ENCODE peak calls at places on chromosomes 7 and 10, in five cellular contexts. One of them, this sample, is unnamed. For H3K79me2, the result is how much of the 10 kb centered on the place peaks cover.

GRCh38 chr10:131193923-131194322 is 117.6 kb downstream of the TCERG1L start:
- DNase-seq in HCT116: no peak
- DNase-seq in astrocyte: no peak
- DNase-seq in H9: peak
- DNase-seq in fibroblast of lung: no peak
- DNase-seq in this sample: no peak

GRCh38 chr10:35339946-35340345 is 3.6 kb downstream of the CCNY start:
- DNase-seq in HCT116: no peak
- DNase-seq in astrocyte: peak
- DNase-seq in H9: no peak
- DNase-seq in fibroblast of lung: peak
- DNase-seq in this sample: no peak

GRCh38 chr10:119494224-119495060 is 48.1 kb downstream of the RGS10 start:
- DNase-seq in HCT116: no peak
- DNase-seq in astrocyte: peak
- DNase-seq in H9: no peak
- DNase-seq in fibroblast of lung: peak
- DNase-seq in this sample: no peak

GRCh38 chr7:150685219-150686029 is at the start of gene GIMAP2:
- DNase-seq in HCT116: no peak
- DNase-seq in astrocyte: no peak
- DNase-seq in H9: no peak
- DNase-seq in fibroblast of lung: peak
- DNase-seq in this sample: no peak

GRCh38 chr7:24619978-24620377 is 46.7 kb downstream of the PALS2 start:
- DNase-seq in HCT116: no peak
- DNase-seq in astrocyte: no peak
- DNase-seq in H9: no peak
- DNase-seq in fibroblast of lung: no peak
- DNase-seq in this sample: peak

GRCh38 chr7:23065974-23066373 is 39.6 kb upstream of the KLHL7 start:
- DNase-seq in HCT116: no peak
- DNase-seq in astrocyte: peak
- DNase-seq in H9: no peak
- DNase-seq in fibroblast of lung: no peak
- DNase-seq in this sample: no peak

GRCh38 chr10:132689721-132690360 is 96.1 kb downstream of the NKX6-2 start:
- DNase-seq in HCT116: no peak
- DNase-seq in astrocyte: no peak
- DNase-seq in H9: peak
- DNase-seq in fibroblast of lung: no peak
- DNase-seq in this sample: no peak

GRCh38 chr7:7274782-7275181 is 92.4 kb downstream of the C1GALT1 start:
- DNase-seq in HCT116: no peak
- DNase-seq in astrocyte: no peak
- DNase-seq in H9: no peak
- DNase-seq in fibroblast of lung: peak
- DNase-seq in this sample: peak

GRCh38 chr7:102079140-102080002 is 207.3 kb upstream of the SH2B2 start:
- DNase-seq in HCT116: no peak
- DNase-seq in astrocyte: no peak
- DNase-seq in H9: no peak
- DNase-seq in fibroblast of lung: no peak
- DNase-seq in this sample: no peak

GRCh38 chr10:99621454-99622246 is 1.4 kb upstream of the SLC25A28 start:
- DNase-seq in HCT116: no peak
- DNase-seq in astrocyte: no peak
- DNase-seq in H9: no peak
- DNase-seq in fibroblast of lung: no peak
- DNase-seq in this sample: no peak

GRCh38 chr10:69055241-69055640 is 32.7 kb upstream of the SRGN start:
- DNase-seq in HCT116: no peak
- DNase-seq in astrocyte: no peak
- DNase-seq in H9: no peak
- DNase-seq in fibroblast of lung: no peak
- DNase-seq in this sample: no peak

GRCh38 chr7:69467826-69468225 is 130.4 kb upstream of the AUTS2 start:
- DNase-seq in HCT116: no peak
- DNase-seq in astrocyte: peak
- DNase-seq in H9: no peak
- DNase-seq in fibroblast of lung: no peak
- DNase-seq in this sample: no peak

GRCh38 chr10:12690525-12691139 is 310.9 kb downstream of the CCDC3 start:
- DNase-seq in HCT116: no peak
- DNase-seq in astrocyte: no peak
- DNase-seq in H9: no peak
- DNase-seq in fibroblast of lung: peak
- DNase-seq in this sample: peak

GRCh38 chr7:77327067-77327931 is 88.8 kb downstream of the GSAP start:
- DNase-seq in HCT116: no peak
- DNase-seq in astrocyte: peak
- DNase-seq in H9: no peak
- DNase-seq in fibroblast of lung: peak
- DNase-seq in this sample: peak

GRCh38 chr10:48658889-48659269 is 25.8 kb upstream of the WDFY4 start:
- DNase-seq in HCT116: no peak
- DNase-seq in astrocyte: no peak
- DNase-seq in H9: no peak
- DNase-seq in fibroblast of lung: no peak
- DNase-seq in this sample: no peak

GRCh38 chr7:48101880-48102448 is 12.9 kb downstream of the UPP1 start:
- DNase-seq in HCT116: no peak
- DNase-seq in astrocyte: no peak
- DNase-seq in H9: no peak
- DNase-seq in fibroblast of lung: no peak
- DNase-seq in this sample: peak

GRCh38 chr10:111344804-111345203 is 268.0 kb downstream of the ADRA2A start:
- DNase-seq in HCT116: no peak
- DNase-seq in astrocyte: no peak
- DNase-seq in H9: peak
- DNase-seq in fibroblast of lung: no peak
- DNase-seq in this sample: peak

GRCh38 chr7:114504586-114504985 is 90.0 kb downstream of the FOXP2 start:
- DNase-seq in HCT116: no peak
- DNase-seq in astrocyte: no peak
- DNase-seq in H9: no peak
- DNase-seq in fibroblast of lung: peak
- DNase-seq in this sample: no peak

GRCh38 chr10:51389415-51390342 is 309.7 kb downstream of the CSTF2T start:
- DNase-seq in HCT116: peak
- DNase-seq in astrocyte: peak
- DNase-seq in H9: peak
- DNase-seq in fibroblast of lung: peak
- DNase-seq in this sample: peak

GRCh38 chr7:4343272-4344000 is 338.7 kb upstream of the FOXK1 start:
- DNase-seq in HCT116: no peak
- DNase-seq in astrocyte: no peak
- DNase-seq in H9: no peak
- DNase-seq in fibroblast of lung: no peak
- DNase-seq in this sample: no peak

GRCh38 chr10:1036341-1036791 is 10.7 kb upstream of the IDI2 start:
- DNase-seq in HCT116: no peak
- DNase-seq in astrocyte: peak
- DNase-seq in H9: no peak
- DNase-seq in fibroblast of lung: peak
- DNase-seq in this sample: no peak

GRCh38 chr10:31912289-31912688 is 16.3 kb downstream of the ARHGAP12 start:
- DNase-seq in HCT116: no peak
- DNase-seq in astrocyte: peak
- DNase-seq in H9: no peak
- DNase-seq in fibroblast of lung: peak
- DNase-seq in this sample: peak
- H3K79me2 ChIP-seq in HCT116: half or more
- H3K79me2 ChIP-seq in astrocyte: half or more
- H3K79me2 ChIP-seq in H9: under half
- H3K79me2 ChIP-seq in fibroblast of lung: under half
- H3K79me2 ChIP-seq in this sample: half or more

DNA sequence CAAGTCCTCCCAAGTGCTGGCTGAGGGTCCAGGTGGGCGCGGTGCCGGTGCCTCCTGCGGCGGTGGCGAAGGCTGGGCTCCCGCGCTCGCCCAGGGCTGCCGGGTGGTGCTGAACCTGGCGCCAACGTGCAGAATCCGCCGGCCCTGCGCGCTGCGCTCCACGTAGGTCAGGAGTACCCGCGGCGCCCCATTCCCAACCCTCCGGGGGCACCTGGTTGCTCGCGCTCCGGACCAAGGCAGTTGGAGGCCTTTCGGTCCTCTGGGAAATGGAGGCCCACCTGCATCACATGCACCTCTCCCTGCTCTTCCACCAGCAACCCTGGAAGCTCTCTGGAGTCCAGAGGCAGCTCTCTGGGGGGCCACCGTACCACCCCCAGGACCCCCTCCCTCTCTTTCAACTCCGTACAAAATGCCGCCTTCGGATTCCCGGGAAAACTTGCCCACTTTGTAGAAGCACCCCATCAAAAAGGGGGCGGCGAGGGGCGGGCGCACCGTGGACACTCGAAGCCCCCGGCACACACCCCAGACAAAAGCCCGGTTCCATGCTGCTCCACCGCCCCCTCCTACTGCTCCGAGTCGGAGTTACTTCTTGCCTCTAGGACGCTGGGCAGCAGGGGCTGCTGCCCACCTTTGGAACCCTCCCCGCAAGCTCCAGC is 706 bp downstream of the SLC16A9 start:
- DNase-seq in HCT116: no peak
- DNase-seq in astrocyte: no peak
- DNase-seq in H9: peak
- DNase-seq in fibroblast of lung: no peak
- DNase-seq in this sample: peak
- H3K79me2 ChIP-seq in HCT116: under half
- H3K79me2 ChIP-seq in astrocyte: under half
- H3K79me2 ChIP-seq in H9: under half
- H3K79me2 ChIP-seq in fibroblast of lung: under half
- H3K79me2 ChIP-seq in this sample: under half

GRCh38 chr7:35650751-35651150 is 44.2 kb downstream of the HERPUD2 start:
- DNase-seq in HCT116: no peak
- DNase-seq in astrocyte: no peak
- DNase-seq in H9: no peak
- DNase-seq in fibroblast of lung: no peak
- DNase-seq in this sample: no peak
- H3K79me2 ChIP-seq in HCT116: under half
- H3K79me2 ChIP-seq in astrocyte: under half
- H3K79me2 ChIP-seq in H9: under half
- H3K79me2 ChIP-seq in fibroblast of lung: under half
- H3K79me2 ChIP-seq in this sample: under half

DNA sequence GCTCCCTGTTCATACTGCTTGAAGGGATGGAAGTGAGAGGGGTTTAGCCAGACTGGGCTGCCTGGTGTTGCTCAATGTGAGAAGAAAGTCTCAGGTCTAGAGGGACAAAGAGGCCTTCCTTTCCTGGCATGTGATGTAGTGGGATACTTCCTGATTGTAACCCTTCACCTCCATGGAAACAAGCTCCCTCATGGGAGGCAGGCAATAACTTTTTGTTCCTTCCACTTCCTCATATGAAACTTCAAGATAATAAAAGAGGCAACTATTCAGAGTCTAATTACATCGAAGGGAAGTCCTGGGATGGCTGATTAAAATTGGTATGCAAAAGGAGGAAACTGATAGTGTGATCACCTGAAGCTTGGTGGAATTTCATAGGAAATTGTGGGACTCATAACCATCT is 84.1 kb upstream of the ETV1 start:
- DNase-seq in HCT116: no peak
- DNase-seq in astrocyte: no peak
- DNase-seq in H9: no peak
- DNase-seq in fibroblast of lung: no peak
- DNase-seq in this sample: no peak
- H3K79me2 ChIP-seq in HCT116: under half
- H3K79me2 ChIP-seq in astrocyte: under half
- H3K79me2 ChIP-seq in H9: under half
- H3K79me2 ChIP-seq in fibroblast of lung: under half
- H3K79me2 ChIP-seq in this sample: under half

GRCh38 chr10:95539560-95540284 is 21.4 kb downstream of the SORBS1 start:
- DNase-seq in HCT116: no peak
- DNase-seq in astrocyte: no peak
- DNase-seq in H9: no peak
- DNase-seq in fibroblast of lung: no peak
- DNase-seq in this sample: no peak

GRCh38 chr10:95536894-95537542 is 24.2 kb downstream of the SORBS1 start:
- DNase-seq in HCT116: no peak
- DNase-seq in astrocyte: peak
- DNase-seq in H9: no peak
- DNase-seq in fibroblast of lung: no peak
- DNase-seq in this sample: no peak

GRCh38 chr10:95540514-95541052 is 20.6 kb downstream of the SORBS1 start:
- DNase-seq in HCT116: no peak
- DNase-seq in astrocyte: no peak
- DNase-seq in H9: no peak
- DNase-seq in fibroblast of lung: no peak
- DNase-seq in this sample: no peak

GRCh38 chr10:95536017-95536416 is 25.2 kb downstream of the SORBS1 start:
- DNase-seq in HCT116: no peak
- DNase-seq in astrocyte: peak
- DNase-seq in H9: no peak
- DNase-seq in fibroblast of lung: peak
- DNase-seq in this sample: no peak

GRCh38 chr10:95537543-95537930 is 23.6 kb downstream of the SORBS1 start:
- DNase-seq in HCT116: no peak
- DNase-seq in astrocyte: no peak
- DNase-seq in H9: no peak
- DNase-seq in fibroblast of lung: no peak
- DNase-seq in this sample: no peak
- H3K79me2 ChIP-seq in HCT116: under half
- H3K79me2 ChIP-seq in astrocyte: under half
- H3K79me2 ChIP-seq in H9: under half
- H3K79me2 ChIP-seq in fibroblast of lung: under half
- H3K79me2 ChIP-seq in this sample: under half

DNA sequence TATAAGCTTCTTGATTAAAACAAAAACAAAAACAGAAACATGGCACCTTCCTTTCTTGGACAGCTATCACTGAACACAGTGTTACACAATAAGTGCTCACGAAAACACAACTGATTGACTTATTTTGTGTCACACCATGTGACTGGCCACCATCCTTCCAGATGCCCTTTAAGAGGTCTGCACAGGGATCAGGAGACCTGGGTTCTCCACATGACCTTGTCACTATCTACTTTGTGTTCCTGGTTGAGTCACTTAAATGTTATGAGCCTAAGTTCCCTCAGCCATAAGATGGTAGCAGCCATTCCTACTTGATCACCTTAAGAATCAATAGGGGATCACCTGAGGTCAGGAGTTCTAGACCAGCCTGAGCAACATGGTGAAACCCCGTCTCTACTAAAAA is 120.0 kb downstream of the HIPK2 start:
- DNase-seq in HCT116: no peak
- DNase-seq in astrocyte: no peak
- DNase-seq in H9: no peak
- DNase-seq in fibroblast of lung: no peak
- DNase-seq in this sample: no peak
- H3K79me2 ChIP-seq in HCT116: under half
- H3K79me2 ChIP-seq in astrocyte: half or more
- H3K79me2 ChIP-seq in H9: under half
- H3K79me2 ChIP-seq in fibroblast of lung: under half
- H3K79me2 ChIP-seq in this sample: under half